ENCODE peak calls at places on chromosomes 11 and 22, in eight cellular contexts. One of them, this sample, is unnamed.
A peak's percentile ranks its signal among the peaks of the same experiment; 100 is the strongest.

GRCh38 chr11:8584511-8584910 is 9.5 kb downstream of the STK33 start:
- DNase-seq in fibroblast of villous mesenchyme: no peak
- DNase-seq in iPS DF 6.9: no peak
- DNase-seq in Panc1: no peak
- DNase-seq in heart right ventricle: no peak
- DNase-seq in IMR-90: no peak
- DNase-seq in WERI-Rb-1: no peak
- DNase-seq in neural progenitor cell: peak; percentile 30
- DNase-seq in this sample: no peak

GRCh38 chr11:35011389-35011788 is 95.0 kb downstream of the PDHX start:
- DNase-seq in fibroblast of villous mesenchyme: peak; percentile 65
- DNase-seq in iPS DF 6.9: no peak
- DNase-seq in Panc1: no peak
- DNase-seq in heart right ventricle: no peak
- DNase-seq in IMR-90: peak; percentile 83
- DNase-seq in WERI-Rb-1: no peak
- DNase-seq in neural progenitor cell: no peak
- DNase-seq in this sample: no peak

GRCh38 chr11:107669156-107669740 is 42.6 kb downstream of the SLN start:
- DNase-seq in fibroblast of villous mesenchyme: peak; percentile 28
- DNase-seq in iPS DF 6.9: no peak
- DNase-seq in Panc1: no peak
- DNase-seq in heart right ventricle: no peak
- DNase-seq in IMR-90: no peak
- DNase-seq in WERI-Rb-1: no peak
- DNase-seq in neural progenitor cell: no peak
- DNase-seq in this sample: no peak

GRCh38 chr11:117538731-117539130 is 211.1 kb downstream of the CEP164 start:
- DNase-seq in fibroblast of villous mesenchyme: peak; percentile 42
- DNase-seq in iPS DF 6.9: no peak
- DNase-seq in Panc1: no peak
- DNase-seq in heart right ventricle: no peak
- DNase-seq in IMR-90: no peak
- DNase-seq in WERI-Rb-1: peak; percentile 37
- DNase-seq in neural progenitor cell: peak; percentile 64
- DNase-seq in this sample: no peak

GRCh38 chr11:75576445-75577049 is 14.5 kb downstream of the SERPINH1 start:
- DNase-seq in fibroblast of villous mesenchyme: peak; percentile 80
- DNase-seq in iPS DF 6.9: no peak
- DNase-seq in Panc1: no peak
- DNase-seq in heart right ventricle: no peak
- DNase-seq in IMR-90: peak; percentile 63
- DNase-seq in WERI-Rb-1: no peak
- DNase-seq in neural progenitor cell: no peak
- DNase-seq in this sample: no peak

GRCh38 chr22:43412808-43413785 is 1.3 kb downstream of the MPPED1 start:
- DNase-seq in fibroblast of villous mesenchyme: no peak
- DNase-seq in iPS DF 6.9: no peak
- DNase-seq in Panc1: no peak
- DNase-seq in heart right ventricle: no peak
- DNase-seq in IMR-90: no peak
- DNase-seq in WERI-Rb-1: no peak
- DNase-seq in neural progenitor cell: peak; percentile 48
- DNase-seq in this sample: no peak

GRCh38 chr22:22691716-22692701 is 47.6 kb downstream of the GGTLC2 start:
- DNase-seq in fibroblast of villous mesenchyme: peak; percentile 27
- DNase-seq in iPS DF 6.9: no peak
- DNase-seq in Panc1: no peak
- DNase-seq in heart right ventricle: no peak
- DNase-seq in IMR-90: no peak
- DNase-seq in WERI-Rb-1: no peak
- DNase-seq in neural progenitor cell: no peak
- DNase-seq in this sample: no peak

GRCh38 chr11:134742228-134742612 is 330.2 kb upstream of the B3GAT1 start:
- DNase-seq in fibroblast of villous mesenchyme: peak; percentile 80
- DNase-seq in iPS DF 6.9: no peak
- DNase-seq in Panc1: no peak
- DNase-seq in heart right ventricle: no peak
- DNase-seq in IMR-90: peak; percentile 63
- DNase-seq in WERI-Rb-1: no peak
- DNase-seq in neural progenitor cell: no peak
- DNase-seq in this sample: peak; percentile 12

GRCh38 chr11:17720796-17721171 is 1.4 kb downstream of the MYOD1 start:
- DNase-seq in fibroblast of villous mesenchyme: no peak
- DNase-seq in iPS DF 6.9: no peak
- DNase-seq in Panc1: no peak
- DNase-seq in heart right ventricle: no peak
- DNase-seq in IMR-90: no peak
- DNase-seq in WERI-Rb-1: peak; percentile 85
- DNase-seq in neural progenitor cell: peak; percentile 56
- DNase-seq in this sample: no peak

GRCh38 chr11:30489076-30489475 is 97.1 kb downstream of the MPPED2 start:
- DNase-seq in fibroblast of villous mesenchyme: no peak
- DNase-seq in iPS DF 6.9: no peak
- DNase-seq in Panc1: no peak
- DNase-seq in heart right ventricle: no peak
- DNase-seq in IMR-90: no peak
- DNase-seq in WERI-Rb-1: no peak
- DNase-seq in neural progenitor cell: no peak
- DNase-seq in this sample: no peak

GRCh38 chr11:102451693-102452460 is 688 bp downstream of the TMEM123 start:
- DNase-seq in fibroblast of villous mesenchyme: peak; percentile 63
- DNase-seq in iPS DF 6.9: no peak
- DNase-seq in Panc1: no peak
- DNase-seq in heart right ventricle: peak; percentile 58
- DNase-seq in IMR-90: peak; percentile 28
- DNase-seq in WERI-Rb-1: peak; percentile 41
- DNase-seq in neural progenitor cell: peak; percentile 82
- DNase-seq in this sample: no peak

GRCh38 chr11:93583490-93583889 is 40.3 kb upstream of the SMCO4 start:
- DNase-seq in fibroblast of villous mesenchyme: no peak
- DNase-seq in iPS DF 6.9: no peak
- DNase-seq in Panc1: no peak
- DNase-seq in heart right ventricle: no peak
- DNase-seq in IMR-90: no peak
- DNase-seq in WERI-Rb-1: no peak
- DNase-seq in neural progenitor cell: no peak
- DNase-seq in this sample: no peak

GRCh38 chr11:11218287-11218986 is 134.6 kb downstream of the CSNK2A3 start:
- DNase-seq in fibroblast of villous mesenchyme: no peak
- DNase-seq in iPS DF 6.9: no peak
- DNase-seq in Panc1: no peak
- DNase-seq in heart right ventricle: peak; percentile 29
- DNase-seq in IMR-90: no peak
- DNase-seq in WERI-Rb-1: no peak
- DNase-seq in neural progenitor cell: no peak
- DNase-seq in this sample: no peak

GRCh38 chr22:19762315-19763140 is 1.9 kb downstream of the TBX1 start:
- DNase-seq in fibroblast of villous mesenchyme: no peak
- DNase-seq in iPS DF 6.9: no peak
- DNase-seq in Panc1: no peak
- DNase-seq in heart right ventricle: no peak
- DNase-seq in IMR-90: no peak
- DNase-seq in WERI-Rb-1: no peak
- DNase-seq in neural progenitor cell: no peak
- DNase-seq in this sample: no peak
- H3K4me3 ChIP-seq in fibroblast of villous mesenchyme: no peak overlapping the region
- H3K4me3 ChIP-seq in iPS DF 6.9: no peak overlapping the region
- H3K4me3 ChIP-seq in Panc1: peak overlapping the region; percentile 60
- H3K4me3 ChIP-seq in heart right ventricle: no peak overlapping the region
- H3K4me3 ChIP-seq in IMR-90: no peak overlapping the region
- H3K4me3 ChIP-seq in WERI-Rb-1: peak overlapping the region; percentile 49
- H3K4me3 ChIP-seq in neural progenitor cell: no peak overlapping the region
- H3K4me3 ChIP-seq in this sample: peak overlapping the region; percentile 86

DNA sequence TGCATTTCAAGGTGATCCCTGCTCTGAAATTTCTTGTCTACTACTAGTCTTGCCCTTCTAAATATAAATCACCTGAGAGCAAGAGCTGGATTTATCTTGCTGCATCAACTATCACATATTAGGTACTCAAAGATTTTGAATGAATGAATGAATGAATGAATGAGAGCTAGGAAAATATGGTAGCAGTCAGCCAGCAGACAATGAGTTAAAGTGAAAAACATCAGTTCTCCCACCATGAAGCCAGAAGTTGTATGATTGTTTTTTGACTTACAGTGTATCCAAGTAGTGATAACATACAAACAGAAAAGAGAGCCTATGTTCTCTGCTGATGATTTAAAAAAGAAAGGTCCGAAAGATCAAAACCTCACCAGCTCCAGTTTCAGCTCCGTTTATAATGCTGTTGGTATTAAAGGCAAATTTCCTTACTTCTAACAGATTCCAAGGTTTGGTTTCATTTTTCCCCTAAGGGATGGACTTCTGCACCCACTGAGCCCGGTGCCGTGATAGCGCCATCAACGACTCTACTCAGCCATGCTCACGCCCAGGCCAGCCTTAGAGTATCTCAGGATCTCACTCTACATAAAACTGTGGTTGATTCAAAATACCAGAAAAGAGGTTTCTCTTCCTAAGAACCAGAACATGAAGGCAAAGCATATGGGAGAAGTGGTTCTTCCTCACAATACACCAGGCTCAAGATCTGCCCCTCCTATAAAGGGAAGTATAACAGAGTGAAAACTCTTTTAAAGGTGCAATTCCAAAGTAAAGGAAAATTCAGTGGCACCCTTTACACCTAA is 92.0 kb downstream of the SGSM3 start:
- DNase-seq in fibroblast of villous mesenchyme: no peak
- DNase-seq in iPS DF 6.9: no peak
- DNase-seq in Panc1: no peak
- DNase-seq in heart right ventricle: no peak
- DNase-seq in IMR-90: no peak
- DNase-seq in WERI-Rb-1: no peak
- DNase-seq in neural progenitor cell: no peak
- DNase-seq in this sample: no peak
- H3K4me3 ChIP-seq in fibroblast of villous mesenchyme: no peak overlapping the region
- H3K4me3 ChIP-seq in iPS DF 6.9: no peak overlapping the region
- H3K4me3 ChIP-seq in Panc1: no peak overlapping the region
- H3K4me3 ChIP-seq in heart right ventricle: peak overlapping the region; percentile 11
- H3K4me3 ChIP-seq in IMR-90: no peak overlapping the region
- H3K4me3 ChIP-seq in WERI-Rb-1: no peak overlapping the region
- H3K4me3 ChIP-seq in neural progenitor cell: no peak overlapping the region
- H3K4me3 ChIP-seq in this sample: no peak overlapping the region

GRCh38 chr22:46053563-46054090 is 76.7 kb upstream of the WNT7B start:
- DNase-seq in fibroblast of villous mesenchyme: peak; percentile 70
- DNase-seq in iPS DF 6.9: no peak
- DNase-seq in Panc1: no peak
- DNase-seq in heart right ventricle: peak; percentile 80
- DNase-seq in IMR-90: peak; percentile 38
- DNase-seq in WERI-Rb-1: no peak
- DNase-seq in neural progenitor cell: no peak
- DNase-seq in this sample: no peak

GRCh38 chr22:46052801-46053562 is 76.0 kb upstream of the WNT7B start:
- DNase-seq in fibroblast of villous mesenchyme: peak; percentile 59
- DNase-seq in iPS DF 6.9: no peak
- DNase-seq in Panc1: no peak
- DNase-seq in heart right ventricle: no peak
- DNase-seq in IMR-90: no peak
- DNase-seq in WERI-Rb-1: no peak
- DNase-seq in neural progenitor cell: no peak
- DNase-seq in this sample: no peak

GRCh38 chr22:46051646-46052045 is 74.7 kb upstream of the WNT7B start:
- DNase-seq in fibroblast of villous mesenchyme: no peak
- DNase-seq in iPS DF 6.9: no peak
- DNase-seq in Panc1: no peak
- DNase-seq in heart right ventricle: no peak
- DNase-seq in IMR-90: no peak
- DNase-seq in WERI-Rb-1: no peak
- DNase-seq in neural progenitor cell: no peak
- DNase-seq in this sample: no peak

GRCh38 chr22:46050916-46051614 is 74.1 kb upstream of the WNT7B start:
- DNase-seq in fibroblast of villous mesenchyme: no peak
- DNase-seq in iPS DF 6.9: no peak
- DNase-seq in Panc1: no peak
- DNase-seq in heart right ventricle: no peak
- DNase-seq in IMR-90: no peak
- DNase-seq in WERI-Rb-1: no peak
- DNase-seq in neural progenitor cell: no peak
- DNase-seq in this sample: no peak

GRCh38 chr22:46052331-46052771 is 75.4 kb upstream of the WNT7B start:
- DNase-seq in fibroblast of villous mesenchyme: no peak
- DNase-seq in iPS DF 6.9: no peak
- DNase-seq in Panc1: no peak
- DNase-seq in heart right ventricle: no peak
- DNase-seq in IMR-90: no peak
- DNase-seq in WERI-Rb-1: no peak
- DNase-seq in neural progenitor cell: no peak
- DNase-seq in this sample: no peak
- H3K4me3 ChIP-seq in fibroblast of villous mesenchyme: peak overlapping the region; percentile 64
- H3K4me3 ChIP-seq in iPS DF 6.9: no peak overlapping the region
- H3K4me3 ChIP-seq in Panc1: peak overlapping the region; percentile 48
- H3K4me3 ChIP-seq in heart right ventricle: peak overlapping the region; percentile 82
- H3K4me3 ChIP-seq in IMR-90: no peak overlapping the region
- H3K4me3 ChIP-seq in WERI-Rb-1: no peak overlapping the region
- H3K4me3 ChIP-seq in neural progenitor cell: no peak overlapping the region
- H3K4me3 ChIP-seq in this sample: peak overlapping the region; percentile 86

GRCh38 chr11:113871331-113871730 is 4.0 kb downstream of the USP28 start:
- DNase-seq in fibroblast of villous mesenchyme: peak; percentile 65
- DNase-seq in iPS DF 6.9: no peak
- DNase-seq in Panc1: no peak
- DNase-seq in heart right ventricle: no peak
- DNase-seq in IMR-90: peak; percentile 1
- DNase-seq in WERI-Rb-1: no peak
- DNase-seq in neural progenitor cell: peak; percentile 36
- DNase-seq in this sample: no peak

GRCh38 chr11:113875414-113876073 is at the start of gene USP28:
- DNase-seq in fibroblast of villous mesenchyme: peak; percentile 96
- DNase-seq in iPS DF 6.9: peak; percentile 80
- DNase-seq in Panc1: peak; percentile 71
- DNase-seq in heart right ventricle: peak; percentile 97
- DNase-seq in IMR-90: peak; percentile 95
- DNase-seq in WERI-Rb-1: peak; percentile 97
- DNase-seq in neural progenitor cell: peak; percentile 99
- DNase-seq in this sample: no peak

GRCh38 chr11:113874096-113874919 is 1.1 kb downstream of the USP28 start:
- DNase-seq in fibroblast of villous mesenchyme: no peak
- DNase-seq in iPS DF 6.9: no peak
- DNase-seq in Panc1: no peak
- DNase-seq in heart right ventricle: no peak
- DNase-seq in IMR-90: peak; percentile 1
- DNase-seq in WERI-Rb-1: no peak
- DNase-seq in neural progenitor cell: no peak
- DNase-seq in this sample: no peak

GRCh38 chr11:113874920-113875413 is 405 bp downstream of the USP28 start:
- DNase-seq in fibroblast of villous mesenchyme: peak; percentile 37
- DNase-seq in iPS DF 6.9: no peak
- DNase-seq in Panc1: no peak
- DNase-seq in heart right ventricle: no peak
- DNase-seq in IMR-90: peak; percentile 35
- DNase-seq in WERI-Rb-1: no peak
- DNase-seq in neural progenitor cell: peak; percentile 39
- DNase-seq in this sample: no peak

DNA sequence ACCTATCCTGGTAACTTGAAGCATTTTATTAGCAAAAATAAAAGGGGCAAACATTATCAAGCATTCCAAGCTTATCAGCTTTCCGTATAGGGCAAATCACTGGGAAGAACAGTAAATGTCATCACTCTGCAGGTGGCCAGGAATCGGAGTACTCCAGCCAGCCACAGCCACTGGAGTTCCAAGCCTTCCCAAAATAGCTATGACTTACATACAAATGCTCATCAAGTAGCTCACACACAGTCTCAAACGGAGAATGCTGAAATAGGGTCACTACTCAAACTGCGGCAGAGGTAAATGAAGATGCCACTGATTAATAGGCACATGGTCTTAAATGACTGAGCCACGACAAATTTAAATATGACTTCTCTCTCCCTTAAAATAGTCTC is 2.1 kb downstream of the USP28 start:
- DNase-seq in fibroblast of villous mesenchyme: peak; percentile 9
- DNase-seq in iPS DF 6.9: no peak
- DNase-seq in Panc1: no peak
- DNase-seq in heart right ventricle: peak; percentile 66
- DNase-seq in IMR-90: peak; percentile 32
- DNase-seq in WERI-Rb-1: no peak
- DNase-seq in neural progenitor cell: peak; percentile 30
- DNase-seq in this sample: no peak
- H3K4me3 ChIP-seq in fibroblast of villous mesenchyme: peak overlapping the region; percentile 76
- H3K4me3 ChIP-seq in iPS DF 6.9: peak overlapping the region; percentile 29
- H3K4me3 ChIP-seq in Panc1: no peak overlapping the region
- H3K4me3 ChIP-seq in heart right ventricle: peak overlapping the region; percentile 91
- H3K4me3 ChIP-seq in IMR-90: no peak overlapping the region
- H3K4me3 ChIP-seq in WERI-Rb-1: peak overlapping the region; percentile 13
- H3K4me3 ChIP-seq in neural progenitor cell: no peak overlapping the region
- H3K4me3 ChIP-seq in this sample: peak overlapping the region; percentile 30

This sample was measured in SK-N-MC.